ENCODE peak calls at places on chromosomes 1 and 21, in ten cellular contexts. W is GM23338, H is thoracic aorta, Q is ovary, X is GM12878, Z is PC-3, R is astrocyte, K is GM10248, E is HFFc6, I is nephron progenitor cell. A is an unnamed sample.

GRCh38 chr21:19981938-19982337 is 1016.3 kb upstream of the NCAM2 start:
- DNase-seq in W (peak), H (no peak), Q (no peak), X (no peak), Z (peak), R (no peak), K (no peak), E (no peak), I (no peak), A (no peak)

GRCh38 chr1:45499415-45499769 is 481 bp downstream of the CCDC163 start:
- DNase-seq in W (no peak), H (no peak), Q (no peak), X (no peak), Z (no peak), R (no peak), K (no peak), E (no peak), I (peak), A (peak)

GRCh38 chr1:15958111-15958510 is 17.8 kb downstream of the ZBTB17 start:
- DNase-seq in W (peak), H (no peak), Q (no peak), X (no peak), Z (no peak), R (no peak), K (no peak), E (no peak), I (no peak), A (no peak)

GRCh38 chr21:35206141-35207125 is 157.3 kb upstream of the RUNX1 start:
- DNase-seq in W (no peak), H (no peak), Q (peak), X (no peak), Z (no peak), R (no peak), K (peak), E (no peak), I (peak), A (peak)

GRCh38 chr1:6027591-6027990 is 18.1 kb upstream of the KCNAB2 start:
- DNase-seq in W (no peak), H (no peak), Q (no peak), X (no peak), Z (no peak), R (no peak), K (no peak), E (no peak), I (no peak), A (no peak)

GRCh38 chr1:7538033-7538432 is 233.1 kb upstream of the VAMP3 start:
- DNase-seq in W (no peak), H (no peak), Q (no peak), X (no peak), Z (peak), R (peak), K (no peak), E (peak), I (no peak), A (no peak)

GRCh38 chr1:184910005-184910404 is 64.3 kb downstream of the NIBAN1 start:
- DNase-seq in W (no peak), H (no peak), Q (no peak), X (no peak), Z (no peak), R (no peak), K (no peak), E (no peak), I (no peak), A (no peak)

GRCh38 chr21:42721341-42721824 is 68.0 kb downstream of the PDE9A start:
- DNase-seq in W (no peak), H (no peak), Q (no peak), X (no peak), Z (peak), R (no peak), K (no peak), E (no peak), I (no peak), A (no peak)

GRCh38 chr1:234495231-234495990 is 16.4 kb upstream of the TARBP1 start:
- DNase-seq in W (no peak), H (no peak), Q (no peak), X (peak), Z (peak), R (peak), K (peak), E (peak), I (no peak), A (peak)

GRCh38 chr1:11541956-11542355 is 63.0 kb downstream of the DISP3 start:
- DNase-seq in W (no peak), H (no peak), Q (no peak), X (no peak), Z (no peak), R (no peak), K (no peak), E (no peak), I (no peak), A (no peak)

GRCh38 chr1:205396972-205397616 is 24.8 kb downstream of the LEMD1 start:
- DNase-seq in W (peak), H (no peak), Q (no peak), X (peak), Z (peak), R (no peak), K (peak), E (peak), I (peak), A (peak)

GRCh38 chr1:168164771-168165170 is 14.0 kb upstream of the TIPRL start:
- DNase-seq in W (no peak), H (no peak), Q (no peak), X (no peak), Z (peak), R (no peak), K (no peak), E (no peak), I (no peak), A (no peak)

GRCh38 chr1:209796733-209797025 is 9.3 kb downstream of the IRF6 start:
- DNase-seq in W (no peak), H (no peak), Q (no peak), X (no peak), Z (no peak), R (no peak), K (no peak), E (no peak), I (no peak), A (no peak)

GRCh38 chr1:185376288-185376687 is 59.2 kb upstream of the IVNS1ABP start:
- DNase-seq in W (no peak), H (no peak), Q (no peak), X (no peak), Z (no peak), R (no peak), K (no peak), E (no peak), I (no peak), A (no peak)

GRCh38 chr1:205842177-205842576 is 7.8 kb downstream of the PM20D1 start:
- DNase-seq in W (no peak), H (no peak), Q (no peak), X (no peak), Z (no peak), R (no peak), K (no peak), E (no peak), I (no peak), A (no peak)

GRCh38 chr1:203057831-203058673 is 27.8 kb downstream of the MYOG start:
- DNase-seq in W (no peak), H (no peak), Q (no peak), X (no peak), Z (no peak), R (no peak), K (no peak), E (peak), I (no peak), A (no peak)

GRCh38 chr1:223363057-223363855 is 720 bp downstream of the SUSD4 start:
- DNase-seq in W (peak), H (no peak), Q (peak), X (no peak), Z (no peak), R (peak), K (peak), E (no peak), I (peak), A (peak)

GRCh38 chr1:174160109-174160473 is 771 bp downstream of the RABGAP1L start:
- DNase-seq in W (peak), H (peak), Q (peak), X (no peak), Z (peak), R (no peak), K (no peak), E (peak), I (peak), A (no peak)

GRCh38 chr1:205600085-205600484 is 31.7 kb downstream of the ELK4 start:
- DNase-seq in W (no peak), H (no peak), Q (no peak), X (no peak), Z (peak), R (peak), K (peak), E (peak), I (no peak), A (no peak)

GRCh38 chr1:199970125-199970524 is 57.4 kb upstream of the NR5A2 start:
- DNase-seq in W (no peak), H (no peak), Q (no peak), X (no peak), Z (no peak), R (no peak), K (no peak), E (no peak), I (no peak), A (no peak)

GRCh38 chr1:222441006-222441620 is 106.8 kb downstream of the HHIPL2 start:
- DNase-seq in W (no peak), H (no peak), Q (no peak), X (no peak), Z (no peak), R (no peak), K (no peak), E (no peak), I (peak), A (no peak)

GRCh38 chr21:42997053-42997452 is 22.7 kb downstream of the PKNOX1 start:
- DNase-seq in W (no peak), H (no peak), Q (peak), X (no peak), Z (no peak), R (peak), K (no peak), E (peak), I (no peak), A (no peak)

GRCh38 chr1:169090900-169091311 is 15.6 kb upstream of the ATP1B1 start:
- DNase-seq in W (no peak), H (no peak), Q (no peak), X (no peak), Z (no peak), R (no peak), K (no peak), E (no peak), I (no peak), A (no peak)

GRCh38 chr1:87226341-87226760 is 102.3 kb upstream of the LMO4 start:
- DNase-seq in W (peak), H (peak), Q (peak), X (no peak), Z (peak), R (peak), K (no peak), E (peak), I (no peak), A (no peak)

GRCh38 chr1:57796609-57797008 is 372.7 kb upstream of the DAB1 start:
- DNase-seq in W (no peak), H (no peak), Q (no peak), X (no peak), Z (no peak), R (peak), K (no peak), E (no peak), I (no peak), A (no peak)

GRCh38 chr1:16145030-16145987 is 10.6 kb downstream of the EPHA2 start:
- DNase-seq in W (peak), H (peak), Q (peak), X (no peak), Z (peak), R (peak), K (no peak), E (peak), I (peak), A (no peak)

GRCh38 chr1:108121361-108122143 is 78.6 kb downstream of the SLC25A24 start:
- DNase-seq in W (peak), H (no peak), Q (no peak), X (no peak), Z (no peak), R (peak), K (no peak), E (no peak), I (no peak), A (no peak)

GRCh38 chr21:31798842-31799691 is 67.1 kb upstream of the SCAF4 start:
- DNase-seq in W (no peak), H (no peak), Q (no peak), X (no peak), Z (no peak), R (peak), K (no peak), E (no peak), I (no peak), A (no peak)

GRCh38 chr1:206606867-206607266 is 5.4 kb downstream of the EIF2D start:
- DNase-seq in W (peak), H (no peak), Q (no peak), X (no peak), Z (peak), R (peak), K (no peak), E (peak), I (no peak), A (no peak)

GRCh38 chr1:6465461-6466005 is 440 bp downstream of the TNFRSF25 start:
- DNase-seq in W (no peak), H (no peak), Q (no peak), X (no peak), Z (no peak), R (no peak), K (no peak), E (no peak), I (no peak), A (no peak)

GRCh38 chr1:41518471-41518870 is 34.0 kb upstream of the EDN2 start:
- DNase-seq in W (no peak), H (no peak), Q (no peak), X (no peak), Z (no peak), R (no peak), K (no peak), E (no peak), I (no peak), A (no peak)

GRCh38 chr1:227358079-227358358 is 39.7 kb upstream of the CDC42BPA start:
- DNase-seq in W (no peak), H (no peak), Q (no peak), X (no peak), Z (peak), R (no peak), K (no peak), E (no peak), I (no peak), A (no peak)

GRCh38 chr1:227353186-227353585 is 34.9 kb upstream of the CDC42BPA start:
- DNase-seq in W (no peak), H (no peak), Q (no peak), X (no peak), Z (no peak), R (no peak), K (no peak), E (no peak), I (no peak), A (no peak)

GRCh38 chr1:227355542-227356270 is 37.4 kb upstream of the CDC42BPA start:
- DNase-seq in W (no peak), H (no peak), Q (no peak), X (no peak), Z (no peak), R (no peak), K (no peak), E (no peak), I (no peak), A (no peak)

GRCh38 chr1:227356582-227357228 is 38.4 kb upstream of the CDC42BPA start:
- DNase-seq in W (peak), H (no peak), Q (no peak), X (no peak), Z (peak), R (no peak), K (no peak), E (no peak), I (no peak), A (no peak)

GRCh38 chr1:227357229-227358078 is 39.2 kb upstream of the CDC42BPA start:
- DNase-seq in W (peak), H (no peak), Q (peak), X (no peak), Z (peak), R (peak), K (no peak), E (peak), I (peak), A (no peak)
- TF ChIP-seq CTCF in W (no peak), H (no peak), Q (no peak), X (no peak), Z (no peak), R (no peak), K (no peak), E (no peak), I (no peak), A (no peak)

DNA sequence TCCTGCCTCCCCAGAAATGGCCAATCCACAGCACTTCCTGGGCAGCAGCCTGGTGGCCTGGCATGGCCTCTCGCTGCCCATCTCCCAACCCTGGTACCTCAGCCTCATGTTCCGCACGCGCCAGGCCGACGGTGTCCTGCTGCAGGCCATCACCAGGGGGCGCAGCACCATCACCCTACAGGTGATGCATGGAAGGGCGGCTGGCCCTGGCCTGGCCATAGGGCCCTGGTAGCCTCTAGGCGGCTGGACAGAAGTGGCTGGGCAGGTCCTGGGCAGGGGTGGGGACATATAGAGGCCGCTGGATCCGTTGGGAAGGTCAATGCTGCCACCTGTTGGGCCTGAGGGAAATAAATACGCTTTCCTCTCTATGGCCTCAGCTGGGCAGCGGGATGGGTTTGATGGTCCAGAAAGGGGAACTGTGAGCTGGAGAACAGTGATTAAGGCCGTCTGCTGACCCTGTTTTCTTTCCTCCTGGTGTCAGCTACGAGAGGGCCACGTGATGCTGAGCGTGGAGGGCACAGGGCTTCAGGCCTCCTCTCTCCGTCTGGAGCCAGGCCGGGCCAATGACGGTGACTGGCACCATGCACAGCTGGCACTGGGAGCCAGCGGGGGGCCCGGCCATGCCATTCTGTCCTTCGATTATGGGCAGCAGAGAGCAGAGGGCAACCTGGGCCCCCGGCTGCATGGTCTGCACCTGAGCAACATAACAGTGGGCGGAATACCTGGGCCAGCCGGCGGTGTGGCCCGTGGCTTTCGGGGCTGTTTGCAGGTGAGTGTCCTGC is 14.4 kb downstream of the CELSR2 start:
- DNase-seq in W (peak), H (peak), Q (peak), X (peak), Z (peak), R (peak), K (peak), E (peak), I (peak), A (peak)
- TF ChIP-seq CTCF in W (peak), H (peak), Q (peak), X (peak), Z (peak), R (peak), K (peak), E (peak), I (peak), A (peak)

GRCh38 chr1:201838381-201838780 is 9.4 kb downstream of the IPO9 start:
- DNase-seq in W (no peak), H (no peak), Q (no peak), X (no peak), Z (no peak), R (no peak), K (no peak), E (no peak), I (no peak), A (no peak)

GRCh38 chr1:201842472-201843020 is 13.6 kb downstream of the IPO9 start:
- DNase-seq in W (no peak), H (no peak), Q (no peak), X (no peak), Z (no peak), R (no peak), K (no peak), E (no peak), I (no peak), A (no peak)

GRCh38 chr1:201845331-201846083 is 16.6 kb downstream of the IPO9 start:
- DNase-seq in W (no peak), H (no peak), Q (no peak), X (no peak), Z (peak), R (peak), K (no peak), E (peak), I (no peak), A (no peak)

GRCh38 chr1:201840055-201840454 is 11.1 kb downstream of the IPO9 start:
- DNase-seq in W (no peak), H (no peak), Q (no peak), X (no peak), Z (no peak), R (no peak), K (no peak), E (no peak), I (no peak), A (no peak)

GRCh38 chr1:201841265-201841912 is 12.4 kb downstream of the IPO9 start:
- DNase-seq in W (no peak), H (no peak), Q (no peak), X (no peak), Z (no peak), R (no peak), K (no peak), E (no peak), I (no peak), A (no peak)
- TF ChIP-seq CTCF in W (no peak), H (no peak), Q (no peak), X (no peak), Z (no peak), R (no peak), K (no peak), E (no peak), I (no peak), A (no peak)

GRCh38 chr21:26032263-26032662 is 138.3 kb downstream of the APP start:
- DNase-seq in W (no peak), H (no peak), Q (no peak), X (no peak), Z (peak), R (no peak), K (no peak), E (no peak), I (no peak), A (no peak)
- TF ChIP-seq CTCF in W (peak), H (no peak), Q (no peak), X (no peak), Z (peak), R (no peak), K (no peak), E (peak), I (no peak), A (no peak)

A was measured in GM13976.